ENCODE peak calls at places on chromosomes 3 and 15, in seven cellular contexts. H, W, G, D, F, M and R are unnamed samples.
A peak's percentile ranks its signal among the peaks of the same experiment; 100 is the strongest.

GRCh38 chr3:194369522-194370279 is at the start of gene LRRC15:
- DNase-seq in H (no peak), W (no peak), G (peak; percentile 23), D (no peak), F (peak; percentile 33), M (no peak), R (no peak)

GRCh38 chr3:77931272-77932009 is 891.5 kb downstream of the ROBO2 start:
- DNase-seq in H (no peak), W (no peak), G (no peak), D (no peak), F (peak; percentile 92), M (no peak), R (no peak)

GRCh38 chr3:120524171-120524923 is 71.8 kb upstream of the NDUFB4 start:
- DNase-seq in H (no peak), W (no peak), G (no peak), D (no peak), F (peak; percentile 88), M (no peak), R (no peak)

GRCh38 chr3:12553921-12554391 is 2.9 kb upstream of the MKRN2 start:
- DNase-seq in H (peak; percentile 59), W (no peak), G (peak; percentile 60), D (no peak), F (peak; percentile 37), M (no peak), R (no peak)

GRCh38 chr3:27993061-27993460 is 248.4 kb upstream of the CMC1 start:
- DNase-seq in H (no peak), W (no peak), G (no peak), D (no peak), F (no peak), M (no peak), R (no peak)

GRCh38 chr3:118055381-118055780 is 979.3 kb downstream of the IGSF11 start:
- DNase-seq in H (no peak), W (no peak), G (no peak), D (no peak), F (peak; percentile 75), M (no peak), R (no peak)

GRCh38 chr3:81778678-81779182 is 17.3 kb upstream of the GBE1 start:
- DNase-seq in H (no peak), W (no peak), G (no peak), D (no peak), F (peak; percentile 88), M (no peak), R (no peak)

GRCh38 chr3:56254261-56254660 is 214.0 kb downstream of the ERC2 start:
- DNase-seq in H (no peak), W (no peak), G (no peak), D (no peak), F (no peak), M (no peak), R (no peak)

GRCh38 chr3:40299721-40300335 is 9.7 kb upstream of the EIF1B start:
- DNase-seq in H (no peak), W (no peak), G (no peak), D (peak; percentile 32), F (peak; percentile 76), M (no peak), R (no peak)

GRCh38 chr15:43370310-43370974 is 401 bp downstream of the ZSCAN29 start:
- DNase-seq in H (peak; percentile 45), W (no peak), G (peak; percentile 30), D (peak; percentile 64), F (peak; percentile 36), M (no peak), R (no peak)

GRCh38 chr3:33064929-33065328 is 32.0 kb downstream of the GLB1 start:
- DNase-seq in H (no peak), W (no peak), G (no peak), D (peak; percentile 36), F (no peak), M (no peak), R (no peak)

GRCh38 chr15:35854398-35854797 is 308.4 kb upstream of the DPH6 start:
- DNase-seq in H (no peak), W (no peak), G (no peak), D (no peak), F (no peak), M (no peak), R (no peak)

GRCh38 chr15:78368115-78368514 is 28.0 kb downstream of the CRABP1 start:
- DNase-seq in H (no peak), W (no peak), G (no peak), D (no peak), F (no peak), M (no peak), R (no peak)

GRCh38 chr3:32998631-32999451 is 47.4 kb downstream of the CCR4 start:
- DNase-seq in H (no peak), W (no peak), G (no peak), D (no peak), F (no peak), M (no peak), R (no peak)

GRCh38 chr3:63968612-63969350 is 54.5 kb downstream of the PSMD6 start:
- DNase-seq in H (no peak), W (no peak), G (no peak), D (no peak), F (no peak), M (no peak), R (no peak)

GRCh38 chr15:52076889-52077781 is 35.4 kb downstream of the BCL2L10 start:
- DNase-seq in H (no peak), W (no peak), G (peak; percentile 50), D (no peak), F (peak; percentile 75), M (no peak), R (no peak)

GRCh38 chr15:63630036-63630751 is 33.0 kb downstream of the FBXL22 start:
- DNase-seq in H (no peak), W (no peak), G (no peak), D (no peak), F (no peak), M (no peak), R (peak; percentile 49)

GRCh38 chr15:86300371-86301106 is 220.9 kb downstream of the AGBL1 start:
- DNase-seq in H (no peak), W (no peak), G (no peak), D (no peak), F (no peak), M (no peak), R (no peak)

GRCh38 chr3:149152420-149152819 is 23.0 kb downstream of the HPS3 start:
- DNase-seq in H (no peak), W (no peak), G (no peak), D (no peak), F (peak; percentile 19), M (no peak), R (no peak)

GRCh38 chr3:141076821-141077571 is 25.8 kb downstream of the SPSB4 start:
- DNase-seq in H (peak; percentile 69), W (peak; percentile 50), G (peak; percentile 38), D (no peak), F (peak; percentile 11), M (no peak), R (peak; percentile 57)

GRCh38 chr3:10594915-10595314 is 89.5 kb upstream of the ATP2B2 start:
- DNase-seq in H (no peak), W (no peak), G (peak; percentile 36), D (peak; percentile 99), F (peak; percentile 34), M (peak; percentile 57), R (no peak)

GRCh38 chr15:55337160-55337559 is 18.1 kb downstream of the PIGB start:
- DNase-seq in H (no peak), W (no peak), G (no peak), D (no peak), F (no peak), M (no peak), R (no peak)

GRCh38 chr3:160911399-160911798 is 155.4 kb downstream of the PPM1L start:
- DNase-seq in H (no peak), W (no peak), G (no peak), D (no peak), F (no peak), M (no peak), R (no peak)

GRCh38 chr3:4356225-4356540 is 53.0 kb downstream of the SETMAR start:
- DNase-seq in H (no peak), W (no peak), G (no peak), D (no peak), F (no peak), M (no peak), R (no peak)

GRCh38 chr3:4355401-4356224 is 52.4 kb downstream of the SETMAR start:
- DNase-seq in H (peak; percentile 60), W (no peak), G (no peak), D (no peak), F (peak; percentile 18), M (no peak), R (peak; percentile 56)

GRCh38 chr3:4351164-4351855 is 48.1 kb downstream of the SETMAR start:
- DNase-seq in H (no peak), W (no peak), G (no peak), D (peak; percentile 63), F (peak; percentile 37), M (no peak), R (no peak)

GRCh38 chr3:4351872-4352271 is 48.7 kb downstream of the SETMAR start:
- DNase-seq in H (no peak), W (no peak), G (no peak), D (no peak), F (no peak), M (no peak), R (no peak)

DNA sequence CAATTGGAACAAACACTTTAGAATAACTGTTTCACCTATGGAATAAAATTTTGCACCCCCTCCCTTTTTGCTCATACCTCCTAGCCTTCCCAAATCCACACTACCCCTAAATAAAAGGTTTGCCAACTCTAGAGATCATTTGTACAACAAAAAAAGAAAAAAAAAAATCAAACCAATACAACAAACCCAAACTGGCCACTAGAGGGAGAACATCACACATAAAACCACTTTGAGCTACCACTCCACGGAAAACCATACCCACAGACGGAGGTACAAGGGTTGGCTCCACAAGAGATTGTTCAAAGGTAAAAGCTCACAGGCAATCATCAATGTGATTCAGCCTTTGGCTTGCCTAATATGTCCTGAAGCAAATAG is 47.6 kb downstream of the SETMAR start:
- DNase-seq in H (no peak), W (no peak), G (peak; percentile 50), D (peak; percentile 73), F (peak; percentile 83), M (no peak), R (peak; percentile 77)
- H3K27ac ChIP-seq in H (no peak overlapping the region), W (peak overlapping the region; percentile 93), G (no peak overlapping the region), D (peak overlapping the region; percentile 82), F (peak overlapping the region; percentile 62), M (no peak overlapping the region), R (peak overlapping the region; percentile 47)

DNA sequence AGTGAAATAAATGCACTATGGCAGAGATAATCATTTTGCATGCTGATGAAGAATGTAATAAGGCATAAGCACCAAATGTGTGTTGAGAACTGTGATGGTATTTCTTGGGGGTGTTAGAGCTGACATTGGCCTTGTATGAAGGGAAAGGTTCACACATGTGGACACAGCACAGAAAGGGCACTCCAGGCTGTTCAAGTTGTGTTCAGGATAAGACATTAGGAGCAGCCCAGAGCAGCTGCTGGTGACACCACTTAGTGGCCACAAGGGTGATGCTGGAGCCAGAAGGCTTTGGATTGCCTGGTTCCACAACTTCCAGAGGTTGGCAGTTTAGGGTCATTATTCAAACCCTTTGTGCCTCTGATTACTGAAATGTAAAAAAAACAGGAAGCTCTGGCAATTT is 155.4 kb downstream of the GOLGA6L6 start:
- DNase-seq in H (no peak), W (no peak), G (no peak), D (no peak), F (no peak), M (no peak), R (no peak)
- H3K9me3 ChIP-seq in H (no peaks in the 10 kb centered on the region), W (no peaks in the 10 kb centered on the region), G (no peaks in the 10 kb centered on the region), D (no peaks in the 10 kb centered on the region), F (no peaks in the 10 kb centered on the region), M (peaks cover 27% of the 10 kb centered on the region), R (no peaks in the 10 kb centered on the region)

GRCh38 chr3:100953103-100953502 is 40.1 kb downstream of the ABI3BP start:
- DNase-seq in H (no peak), W (no peak), G (no peak), D (no peak), F (no peak), M (no peak), R (no peak)
- TF ChIP-seq CTCF in H (no peak), W (no peak), G (no peak), D (no peak), F (no peak), M (peak; percentile 10), R (no peak)

GRCh38 chr15:75656813-75657212 is 9.1 kb downstream of the SNX33 start:
- DNase-seq in H (peak; percentile 34), W (no peak), G (no peak), D (no peak), F (no peak), M (no peak), R (no peak)
- H3K27ac ChIP-seq in H (no peak overlapping the region), W (peak overlapping the region; percentile 9), G (no peak overlapping the region), D (no peak overlapping the region), F (no peak overlapping the region), M (no peak overlapping the region), R (no peak overlapping the region)